ENCODE peak calls at places on chromosomes 16 and 17, in five cellular contexts. J, S, O, X and C are unnamed samples. For H3K9me3, the result is how much of the 10 kb centered on the place peaks cover.

GRCh38 chr16:85659336-85659735 is 29.4 kb downstream of the GINS2 start:
- DNase-seq in S (no peak), J (no peak), O (peak), X (no peak), C (no peak)

GRCh38 chr16:84058211-84058610 is 15.6 kb upstream of the SLC38A8 start:
- DNase-seq in S (no peak), J (no peak), X (no peak), O (no peak), C (no peak)

GRCh38 chr17:17079761-17080160 is 37.5 kb downstream of the MPRIP start:
- DNase-seq in X (no peak), S (no peak), J (peak), O (peak), C (no peak)

GRCh38 chr17:51707216-51707615 is 446.9 kb downstream of the UTP18 start:
- DNase-seq in S (no peak), J (no peak), O (no peak), X (no peak), C (no peak)

GRCh38 chr16:72985148-72985882 is 62.6 kb downstream of the ZFHX3 start:
- DNase-seq in X (peak), O (peak), J (peak), S (no peak), C (no peak)

GRCh38 chr16:77618011-77618410 is 104.3 kb upstream of the NUDT7 start:
- DNase-seq in S (no peak), X (no peak), O (no peak), J (no peak), C (no peak)

GRCh38 chr16:69820926-69821541 is 58.9 kb downstream of the WWP2 start:
- DNase-seq in J (no peak), X (no peak), S (no peak), O (no peak), C (no peak)

GRCh38 chr16:27258241-27258734 is 10.3 kb downstream of the NSMCE1 start:
- DNase-seq in O (no peak), J (no peak), S (no peak), X (no peak), C (no peak)

GRCh38 chr17:7992924-7993323 is 9.5 kb upstream of the GUCY2D start:
- DNase-seq in J (no peak), O (no peak), S (no peak), X (no peak), C (no peak)

GRCh38 chr17:59001158-59001814 is 105.4 kb downstream of the TRIM37 start:
- DNase-seq in O (no peak), J (no peak), X (peak), S (peak), C (peak)

GRCh38 chr16:49469930-49470451 is 96.4 kb downstream of the C16orf78 start:
- DNase-seq in X (no peak), O (no peak), S (no peak), J (no peak), C (no peak)

GRCh38 chr16:85613609-85614337 is 651 bp downstream of the GSE1 start:
- DNase-seq in O (peak), J (peak), X (peak), S (no peak), C (no peak)

GRCh38 chr16:24700549-24701392 is 28.7 kb upstream of the TNRC6A start:
- DNase-seq in S (peak), O (peak), X (no peak), J (peak), C (no peak)

DNA sequence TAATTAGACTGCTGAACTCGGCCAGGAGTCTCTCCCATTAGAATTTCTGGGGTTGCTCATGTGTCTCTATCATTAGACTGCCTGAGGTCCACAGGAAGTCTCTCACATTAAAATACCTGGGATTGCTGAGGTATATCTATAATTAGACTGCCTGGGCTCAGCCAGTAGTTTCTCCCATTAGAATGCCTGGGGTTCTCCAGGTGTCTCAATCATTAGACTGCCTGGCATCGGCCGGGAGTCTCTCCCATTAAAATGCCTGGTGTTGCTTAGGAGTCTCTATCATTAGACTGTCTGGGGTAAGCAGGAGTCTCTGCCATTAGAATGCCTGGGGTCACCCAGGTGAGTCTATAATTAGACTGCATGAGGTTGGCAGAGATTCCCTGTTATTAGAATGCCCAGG is 2233.4 kb downstream of the TP53TG3F start:
- DNase-seq in S (no peak), X (no peak), O (no peak), J (no peak), C (no peak)
- H3K9me3 ChIP-seq in S (under half), X (under half), O (half or more), J (under half), C (under half)

GRCh38 chr16:62692685-62693084 is 656.4 kb upstream of the CDH8 start:
- DNase-seq in J (no peak), X (peak), O (no peak), S (no peak), C (no peak)
- H3K9me3 ChIP-seq in J (under half), X (under half), O (under half), S (under half), C (under half)

DNA sequence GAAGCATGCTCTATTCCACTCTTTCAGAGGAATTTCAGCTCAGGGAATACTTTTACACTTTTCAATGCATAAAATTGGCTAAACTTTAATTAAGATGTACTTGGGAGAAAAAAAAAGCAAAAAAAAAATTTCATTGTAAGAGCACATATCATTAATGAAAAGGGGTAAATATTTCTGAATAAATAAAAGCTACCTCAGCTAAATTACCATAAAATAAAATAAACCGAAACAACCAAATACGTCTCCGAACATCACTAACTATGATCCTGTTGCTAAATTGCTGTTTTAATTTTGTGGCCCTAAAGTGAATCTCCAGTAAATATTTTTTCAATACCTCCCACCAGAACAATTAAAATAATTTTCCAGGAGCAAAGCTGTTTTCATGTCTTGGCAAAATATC is 203.7 kb upstream of the KCNJ16 start:
- DNase-seq in J (no peak), S (no peak), O (no peak), X (no peak), C (no peak)
- H3K9me3 ChIP-seq in J (under half), S (under half), O (under half), X (under half), C (under half)

GRCh38 chr17:27199948-27200347 is 94.0 kb upstream of the WSB1 start:
- DNase-seq in O (no peak), J (no peak), X (no peak), S (no peak), C (no peak)
- H3K9me3 ChIP-seq in O (under half), J (under half), X (under half), S (under half), C (under half)

DNA sequence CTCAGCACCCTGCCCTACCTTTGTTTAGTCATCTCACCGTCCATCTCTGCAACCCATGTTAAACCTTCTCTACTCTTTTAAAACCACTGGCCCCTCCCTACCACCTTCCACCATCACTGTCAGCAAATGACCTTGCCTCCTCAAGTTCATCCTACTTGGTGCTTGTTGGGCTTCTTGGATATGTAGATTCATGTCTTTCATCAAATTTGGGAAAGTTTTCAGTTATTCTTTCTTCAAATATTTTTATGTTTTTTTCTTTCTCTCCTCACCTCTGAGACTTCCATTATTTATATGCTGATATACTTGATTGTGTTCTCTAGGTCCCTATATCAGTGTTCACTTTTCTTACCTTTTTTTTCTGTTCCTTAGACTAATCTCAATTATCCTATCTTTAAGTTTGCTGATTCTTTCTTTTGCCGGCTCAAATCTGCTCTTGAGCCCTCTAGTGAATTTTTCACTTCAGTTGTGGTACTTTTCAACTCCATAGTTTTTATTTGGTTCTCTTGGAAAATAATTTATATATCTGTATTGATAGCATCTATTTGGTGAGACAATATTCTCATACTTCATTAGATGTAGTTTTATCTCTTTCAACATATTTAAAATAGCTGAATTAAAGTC is 28.7 kb upstream of the ALDH3A2 start:
- DNase-seq in X (no peak), O (no peak), J (no peak), S (no peak), C (no peak)
- H3K9me3 ChIP-seq in X (under half), O (half or more), J (under half), S (under half), C (under half)

GRCh38 chr16:63933841-63934240 is 1188.0 kb downstream of the CDH11 start:
- DNase-seq in O (no peak), S (no peak), J (no peak), X (no peak), C (no peak)

GRCh38 chr16:63922563-63922962 is 1199.3 kb downstream of the CDH11 start:
- DNase-seq in O (no peak), S (no peak), X (no peak), J (no peak), C (no peak)

GRCh38 chr16:63925221-63925620 is 1196.6 kb downstream of the CDH11 start:
- DNase-seq in O (no peak), J (no peak), S (no peak), X (no peak), C (no peak)

GRCh38 chr16:63928421-63928820 is 1193.4 kb downstream of the CDH11 start:
- DNase-seq in O (no peak), X (no peak), J (no peak), S (no peak), C (no peak)
- H3K9me3 ChIP-seq in O (under half), X (under half), J (under half), S (under half), C (under half)

DNA sequence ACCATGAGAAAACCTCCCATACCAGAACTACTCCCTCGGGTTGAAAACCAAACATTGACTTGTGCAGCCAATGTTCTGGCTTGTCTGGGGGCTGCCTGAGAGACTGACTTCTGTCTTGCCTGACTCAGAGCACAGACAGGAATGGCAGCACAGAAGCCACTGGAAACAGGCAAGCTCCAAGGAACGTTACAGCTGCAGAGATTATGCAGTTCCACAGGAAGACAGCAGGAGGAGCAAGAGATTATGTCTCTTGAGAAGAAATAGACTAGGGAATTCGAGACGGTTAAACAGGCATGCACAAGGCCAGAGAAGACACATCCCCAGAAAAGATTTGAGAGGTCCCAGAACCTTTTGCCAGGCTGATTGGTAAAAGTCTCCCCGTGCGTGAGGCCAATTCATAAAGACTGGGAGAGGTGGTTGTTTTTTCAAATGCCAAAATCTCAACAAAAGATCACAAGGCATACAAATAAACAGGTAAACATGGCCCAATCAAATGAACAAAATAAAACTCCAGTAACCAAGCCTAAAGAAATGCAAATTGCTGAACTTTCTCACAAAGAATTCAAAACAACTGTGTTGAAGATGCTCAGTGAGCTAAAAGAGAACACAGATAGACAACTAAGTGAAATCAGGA is 90.6 kb upstream of the CDH5 start:
- DNase-seq in O (no peak), X (peak), S (no peak), J (no peak), C (no peak)
- H3K9me3 ChIP-seq in O (under half), X (under half), S (under half), J (under half), C (under half)

GRCh38 chr16:35749253-35750141 is 2290.1 kb downstream of the TP53TG3F start:
- DNase-seq in S (no peak), O (no peak), X (no peak), J (no peak), C (no peak)

GRCh38 chr16:35748621-35749252 is 2289.3 kb downstream of the TP53TG3F start:
- DNase-seq in O (no peak), J (no peak), X (no peak), S (no peak), C (no peak)

GRCh38 chr16:35746281-35746962 is 2287.0 kb downstream of the TP53TG3F start:
- DNase-seq in S (no peak), O (no peak), J (no peak), X (no peak), C (no peak)

GRCh38 chr16:35746963-35747657 is 2287.7 kb downstream of the TP53TG3F start:
- DNase-seq in X (no peak), O (no peak), J (no peak), S (no peak), C (no peak)

GRCh38 chr16:35747658-35748455 is 2288.4 kb downstream of the TP53TG3F start:
- DNase-seq in J (no peak), X (no peak), S (no peak), O (no peak), C (no peak)
- H3K9me3 ChIP-seq in J (under half), X (under half), S (under half), O (under half), C (under half)